ENCODE peak calls at places on chromosomes 6 and 20, in four cellular contexts. C, R, K and L are unnamed samples.
A peak's percentile ranks its signal among the peaks of the same experiment; 100 is the strongest.

GRCh38 chr6:36642913-36643817 is 35.3 kb upstream of the CDKN1A start:
- DNase-seq in C (peak; percentile 86), R (peak; percentile 45), K (peak; percentile 95), L (peak; percentile 67)

GRCh38 chr6:2034256-2034655 is 211.1 kb downstream of the GMDS start:
- DNase-seq in C (no peak), R (no peak), K (no peak), L (no peak)

GRCh38 chr20:3515379-3516175 is 44.8 kb downstream of the ATRN start:
- DNase-seq in C (no peak), R (no peak), K (no peak), L (no peak)

GRCh38 chr6:143536461-143536865 is 24.9 kb upstream of the FUCA2 start:
- DNase-seq in C (no peak), R (no peak), K (peak; percentile 66), L (no peak)

GRCh38 chr6:152185158-152185574 is 377.7 kb downstream of the ESR1 start:
- DNase-seq in C (no peak), R (no peak), K (no peak), L (no peak)

GRCh38 chr6:107713214-107713962 is 110.7 kb downstream of the SCML4 start:
- DNase-seq in C (no peak), R (no peak), K (no peak), L (no peak)

GRCh38 chr6:170285482-170285881 is 5.4 kb downstream of the DLL1 start:
- DNase-seq in C (no peak), R (no peak), K (peak; percentile 23), L (peak; percentile 23)

GRCh38 chr6:75791881-75792280 is 42.8 kb downstream of the MYO6 start:
- DNase-seq in C (no peak), R (no peak), K (no peak), L (no peak)

GRCh38 chr6:27601668-27602254 is 128.9 kb upstream of the ZNF184 start:
- DNase-seq in C (no peak), R (peak; percentile 30), K (no peak), L (no peak)

GRCh38 chr20:11453430-11453829 is 464.3 kb upstream of the BTBD3 start:
- DNase-seq in C (no peak), R (no peak), K (no peak), L (no peak)

GRCh38 chr20:57400821-57401564 is 9.8 kb downstream of the RBM38 start:
- DNase-seq in C (no peak), R (no peak), K (no peak), L (no peak)

GRCh38 chr6:156767603-156768467 is 9.3 kb upstream of the ARID1B start:
- DNase-seq in C (no peak), R (no peak), K (no peak), L (no peak)

GRCh38 chr6:89411019-89411268 is 1.1 kb downstream of the RRAGD start:
- DNase-seq in C (no peak), R (no peak), K (peak; percentile 27), L (no peak)
- H3K27me3 ChIP-seq in C (no peaks in the 10 kb centered on the region), R (no peaks in the 10 kb centered on the region), K (no peaks in the 10 kb centered on the region), L (no peaks in the 10 kb centered on the region)

DNA sequence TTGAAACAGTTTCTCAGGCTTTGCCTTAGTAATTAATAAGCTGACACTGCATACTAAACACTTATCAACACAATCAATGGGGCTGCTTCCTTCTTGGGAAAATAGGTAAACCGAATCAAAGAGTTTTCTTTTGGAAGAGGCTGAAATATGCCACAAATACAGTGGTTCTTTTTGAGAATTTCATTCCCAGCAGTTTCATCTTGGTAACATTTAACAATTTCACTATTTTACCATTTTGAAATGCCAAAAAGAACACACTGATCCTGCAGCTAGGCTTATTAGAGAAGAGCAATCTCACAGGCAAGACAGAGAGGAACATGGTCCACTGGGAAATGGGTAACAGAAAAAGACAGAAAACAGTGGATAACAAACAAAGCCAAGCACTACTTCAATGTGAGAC is 2.6 kb downstream of the CNR1 start:
- DNase-seq in C (no peak), R (no peak), K (no peak), L (no peak)
- H3K27me3 ChIP-seq in C (no peaks in the 10 kb centered on the region), R (peaks cover 58% of the 10 kb centered on the region), K (no peaks in the 10 kb centered on the region), L (peaks cover 79% of the 10 kb centered on the region)

GRCh38 chr6:101444717-101445116 is 51.2 kb downstream of the GRIK2 start:
- DNase-seq in C (no peak), R (no peak), K (no peak), L (no peak)

GRCh38 chr6:101439790-101440189 is 46.3 kb downstream of the GRIK2 start:
- DNase-seq in C (no peak), R (no peak), K (no peak), L (no peak)

GRCh38 chr6:101445527-101445926 is 52.0 kb downstream of the GRIK2 start:
- DNase-seq in C (no peak), R (no peak), K (no peak), L (no peak)

DNA sequence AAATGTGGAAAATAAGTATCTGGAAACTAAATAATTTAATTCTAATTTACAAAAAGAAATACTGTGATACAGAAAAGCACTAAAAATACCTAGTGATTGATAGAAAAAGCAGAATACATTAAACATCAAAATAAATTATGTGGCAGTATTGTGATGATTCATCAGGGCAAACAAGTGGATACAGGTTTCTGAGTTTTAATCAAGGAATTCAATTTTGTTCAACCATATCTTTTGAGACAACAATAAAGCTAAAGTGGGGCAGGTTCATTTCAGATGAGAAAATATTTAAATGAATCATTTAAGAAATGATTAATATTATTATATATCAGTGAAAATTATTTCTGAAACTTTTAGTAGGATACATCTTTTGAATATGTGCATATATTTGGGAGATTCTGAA is 49.8 kb downstream of the GRIK2 start:
- DNase-seq in C (no peak), R (no peak), K (no peak), L (no peak)
- H3K27me3 ChIP-seq in C (no peaks in the 10 kb centered on the region), R (no peaks in the 10 kb centered on the region), K (no peaks in the 10 kb centered on the region), L (no peaks in the 10 kb centered on the region)

DNA sequence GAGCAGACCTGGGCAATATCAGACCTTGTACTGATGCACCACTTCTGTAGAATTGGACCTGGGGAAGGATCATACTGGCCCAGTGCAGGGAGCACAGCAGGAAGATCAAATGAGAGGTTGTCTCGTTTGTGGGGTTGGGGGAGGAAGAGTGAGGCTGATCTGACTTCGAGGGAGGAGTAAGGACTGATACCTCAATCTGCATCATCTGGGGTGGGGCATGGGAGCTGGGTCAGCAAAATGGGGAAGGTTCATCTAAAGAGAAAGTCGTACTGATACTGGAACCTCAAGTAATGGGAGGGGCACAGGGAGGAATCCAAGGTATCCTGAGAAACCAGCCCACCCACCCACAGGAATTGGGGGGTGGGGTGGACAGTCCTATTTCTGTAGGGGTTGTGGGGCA is 3.7 kb downstream of the RNF39 start:
- DNase-seq in C (no peak), R (no peak), K (no peak), L (no peak)
- H3K27me3 ChIP-seq in C (no peaks in the 10 kb centered on the region), R (peaks cover 70% of the 10 kb centered on the region), K (no peaks in the 10 kb centered on the region), L (peaks cover 56% of the 10 kb centered on the region)

GRCh38 chr6:40877362-40877761 is 161.7 kb downstream of the UNC5CL start:
- DNase-seq in C (no peak), R (no peak), K (no peak), L (no peak)

GRCh38 chr6:40876336-40876735 is 162.7 kb downstream of the UNC5CL start:
- DNase-seq in C (no peak), R (no peak), K (no peak), L (no peak)

GRCh38 chr6:40881501-40881900 is 157.5 kb downstream of the UNC5CL start:
- DNase-seq in C (no peak), R (no peak), K (no peak), L (no peak)

GRCh38 chr6:40882321-40882720 is 156.7 kb downstream of the UNC5CL start:
- DNase-seq in C (no peak), R (peak; percentile 70), K (no peak), L (no peak)

GRCh38 chr6:40879169-40879568 is 159.9 kb downstream of the UNC5CL start:
- DNase-seq in C (no peak), R (no peak), K (no peak), L (no peak)
- H3K27me3 ChIP-seq in C (no peaks in the 10 kb centered on the region), R (no peaks in the 10 kb centered on the region), K (no peaks in the 10 kb centered on the region), L (no peaks in the 10 kb centered on the region)

GRCh38 chr6:85451586-85452306 is 1.9 kb downstream of the NT5E start:
- DNase-seq in C (no peak), R (no peak), K (no peak), L (no peak)
- H3K27me3 ChIP-seq in C (no peaks in the 10 kb centered on the region), R (peaks cover 84% of the 10 kb centered on the region), K (no peaks in the 10 kb centered on the region), L (peaks cover 23% of the 10 kb centered on the region)